ENCODE peak calls at places on chromosome 3, in nine cellular contexts. One of them, this sample, is unnamed.
A peak's percentile ranks its signal among the peaks of the same experiment; 100 is the strongest.

GRCh38 chr3:166634091-166634746 is 745.9 kb downstream of the ZBBX start:
- DNase-seq in left ventricle myocardium inferior: no peak
- DNase-seq in mesendoderm: peak; percentile 10
- DNase-seq in adrenal gland: no peak
- DNase-seq in CD4-positive, CD25-positive, alpha-beta regulatory T cell: no peak
- DNase-seq in hepatocyte: no peak
- DNase-seq in GM12878: no peak
- DNase-seq in heart right ventricle: no peak
- DNase-seq in sigmoid colon: no peak
- DNase-seq in this sample: no peak

GRCh38 chr3:119194237-119195150 is 21.1 kb downstream of the UPK1B start:
- DNase-seq in hepatocyte: no peak
- DNase-seq in sigmoid colon: no peak
- DNase-seq in mesendoderm: no peak
- DNase-seq in CD4-positive, CD25-positive, alpha-beta regulatory T cell: no peak
- DNase-seq in adrenal gland: no peak
- DNase-seq in GM12878: no peak
- DNase-seq in heart right ventricle: no peak
- DNase-seq in left ventricle myocardium inferior: no peak
- DNase-seq in this sample: no peak

GRCh38 chr3:150951923-150952322 is 20.6 kb downstream of the CLRN1 start:
- DNase-seq in heart right ventricle: no peak
- DNase-seq in GM12878: no peak
- DNase-seq in adrenal gland: no peak
- DNase-seq in left ventricle myocardium inferior: no peak
- DNase-seq in hepatocyte: no peak
- DNase-seq in CD4-positive, CD25-positive, alpha-beta regulatory T cell: no peak
- DNase-seq in mesendoderm: no peak
- DNase-seq in sigmoid colon: no peak
- DNase-seq in this sample: no peak

GRCh38 chr3:122946185-122946584 is 81.4 kb downstream of the SEMA5B start:
- DNase-seq in sigmoid colon: no peak
- DNase-seq in GM12878: no peak
- DNase-seq in adrenal gland: no peak
- DNase-seq in hepatocyte: no peak
- DNase-seq in left ventricle myocardium inferior: no peak
- DNase-seq in CD4-positive, CD25-positive, alpha-beta regulatory T cell: no peak
- DNase-seq in mesendoderm: no peak
- DNase-seq in heart right ventricle: no peak
- DNase-seq in this sample: no peak

GRCh38 chr3:184633185-184633584 is 71.6 kb downstream of the EPHB3 start:
- DNase-seq in GM12878: no peak
- DNase-seq in CD4-positive, CD25-positive, alpha-beta regulatory T cell: no peak
- DNase-seq in heart right ventricle: no peak
- DNase-seq in left ventricle myocardium inferior: no peak
- DNase-seq in hepatocyte: no peak
- DNase-seq in mesendoderm: no peak
- DNase-seq in adrenal gland: no peak
- DNase-seq in sigmoid colon: no peak
- DNase-seq in this sample: no peak

GRCh38 chr3:46280105-46280797 is 38.0 kb downstream of the CCR3 start:
- DNase-seq in sigmoid colon: no peak
- DNase-seq in heart right ventricle: no peak
- DNase-seq in left ventricle myocardium inferior: no peak
- DNase-seq in hepatocyte: peak; percentile 26
- DNase-seq in CD4-positive, CD25-positive, alpha-beta regulatory T cell: peak; percentile 94
- DNase-seq in adrenal gland: no peak
- DNase-seq in GM12878: no peak
- DNase-seq in mesendoderm: no peak
- DNase-seq in this sample: no peak

GRCh38 chr3:125194061-125194848 is 18.3 kb downstream of the SLC12A8 start:
- DNase-seq in adrenal gland: no peak
- DNase-seq in left ventricle myocardium inferior: no peak
- DNase-seq in hepatocyte: no peak
- DNase-seq in mesendoderm: peak; percentile 65
- DNase-seq in sigmoid colon: no peak
- DNase-seq in heart right ventricle: no peak
- DNase-seq in CD4-positive, CD25-positive, alpha-beta regulatory T cell: no peak
- DNase-seq in GM12878: no peak
- DNase-seq in this sample: no peak

GRCh38 chr3:132573657-132574260 is 23.3 kb upstream of the ACKR4 start:
- DNase-seq in sigmoid colon: no peak
- DNase-seq in heart right ventricle: no peak
- DNase-seq in adrenal gland: no peak
- DNase-seq in GM12878: no peak
- DNase-seq in left ventricle myocardium inferior: no peak
- DNase-seq in CD4-positive, CD25-positive, alpha-beta regulatory T cell: no peak
- DNase-seq in mesendoderm: no peak
- DNase-seq in hepatocyte: no peak
- DNase-seq in this sample: no peak

GRCh38 chr3:37905346-37905745 is 43.7 kb downstream of the CTDSPL start:
- DNase-seq in mesendoderm: no peak
- DNase-seq in CD4-positive, CD25-positive, alpha-beta regulatory T cell: no peak
- DNase-seq in adrenal gland: no peak
- DNase-seq in sigmoid colon: no peak
- DNase-seq in heart right ventricle: no peak
- DNase-seq in hepatocyte: no peak
- DNase-seq in GM12878: no peak
- DNase-seq in left ventricle myocardium inferior: no peak
- DNase-seq in this sample: no peak

GRCh38 chr3:135966349-135966695 is 794 bp downstream of the PPP2R3A start:
- DNase-seq in left ventricle myocardium inferior: no peak
- DNase-seq in sigmoid colon: no peak
- DNase-seq in heart right ventricle: peak; percentile 53
- DNase-seq in mesendoderm: no peak
- DNase-seq in GM12878: no peak
- DNase-seq in CD4-positive, CD25-positive, alpha-beta regulatory T cell: no peak
- DNase-seq in hepatocyte: peak; percentile 61
- DNase-seq in adrenal gland: no peak
- DNase-seq in this sample: no peak

GRCh38 chr3:105448338-105448982 is 81.8 kb downstream of the ALCAM start:
- DNase-seq in CD4-positive, CD25-positive, alpha-beta regulatory T cell: no peak
- DNase-seq in sigmoid colon: no peak
- DNase-seq in GM12878: no peak
- DNase-seq in adrenal gland: no peak
- DNase-seq in left ventricle myocardium inferior: no peak
- DNase-seq in mesendoderm: peak; percentile 89
- DNase-seq in heart right ventricle: no peak
- DNase-seq in hepatocyte: peak; percentile 31
- DNase-seq in this sample: no peak

GRCh38 chr3:16258177-16258576 is 6.6 kb downstream of the DPH3 start:
- DNase-seq in CD4-positive, CD25-positive, alpha-beta regulatory T cell: no peak
- DNase-seq in sigmoid colon: no peak
- DNase-seq in heart right ventricle: no peak
- DNase-seq in mesendoderm: no peak
- DNase-seq in left ventricle myocardium inferior: no peak
- DNase-seq in hepatocyte: no peak
- DNase-seq in adrenal gland: no peak
- DNase-seq in GM12878: no peak
- DNase-seq in this sample: no peak

GRCh38 chr3:169394316-169394715 is 269.2 kb downstream of the MECOM start:
- DNase-seq in hepatocyte: no peak
- DNase-seq in heart right ventricle: no peak
- DNase-seq in mesendoderm: no peak
- DNase-seq in GM12878: no peak
- DNase-seq in sigmoid colon: no peak
- DNase-seq in CD4-positive, CD25-positive, alpha-beta regulatory T cell: no peak
- DNase-seq in adrenal gland: no peak
- DNase-seq in left ventricle myocardium inferior: no peak
- DNase-seq in this sample: no peak

GRCh38 chr3:41681479-41681878 is 280.4 kb downstream of the ULK4 start:
- DNase-seq in CD4-positive, CD25-positive, alpha-beta regulatory T cell: no peak
- DNase-seq in mesendoderm: peak; percentile 96
- DNase-seq in hepatocyte: peak; percentile 23
- DNase-seq in left ventricle myocardium inferior: no peak
- DNase-seq in adrenal gland: no peak
- DNase-seq in GM12878: no peak
- DNase-seq in sigmoid colon: no peak
- DNase-seq in heart right ventricle: no peak
- DNase-seq in this sample: no peak

GRCh38 chr3:50610181-50610971 is 1.2 kb downstream of the CISH start:
- DNase-seq in heart right ventricle: no peak
- DNase-seq in hepatocyte: peak; percentile 57
- DNase-seq in sigmoid colon: no peak
- DNase-seq in GM12878: no peak
- DNase-seq in mesendoderm: no peak
- DNase-seq in adrenal gland: peak; percentile 50
- DNase-seq in left ventricle myocardium inferior: peak; percentile 22
- DNase-seq in CD4-positive, CD25-positive, alpha-beta regulatory T cell: peak; percentile 88
- DNase-seq in this sample: no peak

GRCh38 chr3:45968149-45968548 is 24.9 kb downstream of the CXCR6 start:
- DNase-seq in sigmoid colon: no peak
- DNase-seq in GM12878: no peak
- DNase-seq in CD4-positive, CD25-positive, alpha-beta regulatory T cell: no peak
- DNase-seq in left ventricle myocardium inferior: no peak
- DNase-seq in hepatocyte: no peak
- DNase-seq in adrenal gland: no peak
- DNase-seq in mesendoderm: no peak
- DNase-seq in heart right ventricle: no peak
- DNase-seq in this sample: no peak

GRCh38 chr3:63580151-63580550 is 72.3 kb upstream of the SNTN start:
- DNase-seq in sigmoid colon: no peak
- DNase-seq in GM12878: no peak
- DNase-seq in heart right ventricle: no peak
- DNase-seq in adrenal gland: no peak
- DNase-seq in hepatocyte: no peak
- DNase-seq in CD4-positive, CD25-positive, alpha-beta regulatory T cell: no peak
- DNase-seq in mesendoderm: no peak
- DNase-seq in left ventricle myocardium inferior: no peak
- DNase-seq in this sample: no peak

GRCh38 chr3:54939591-54940300 is 11.9 kb upstream of the LRTM1 start:
- DNase-seq in GM12878: no peak
- DNase-seq in heart right ventricle: no peak
- DNase-seq in CD4-positive, CD25-positive, alpha-beta regulatory T cell: no peak
- DNase-seq in sigmoid colon: no peak
- DNase-seq in adrenal gland: no peak
- DNase-seq in left ventricle myocardium inferior: no peak
- DNase-seq in hepatocyte: no peak
- DNase-seq in mesendoderm: no peak
- DNase-seq in this sample: no peak

GRCh38 chr3:170037463-170038433 is at the start of gene GPR160:
- DNase-seq in sigmoid colon: no peak
- DNase-seq in mesendoderm: peak; percentile 80
- DNase-seq in GM12878: no peak
- DNase-seq in heart right ventricle: peak; percentile 57
- DNase-seq in CD4-positive, CD25-positive, alpha-beta regulatory T cell: peak; percentile 80
- DNase-seq in hepatocyte: peak; percentile 91
- DNase-seq in left ventricle myocardium inferior: peak; percentile 71
- DNase-seq in adrenal gland: peak; percentile 56
- DNase-seq in this sample: no peak

GRCh38 chr3:94927175-94927574 is 864.3 kb downstream of the NSUN3 start:
- DNase-seq in adrenal gland: no peak
- DNase-seq in GM12878: no peak
- DNase-seq in sigmoid colon: no peak
- DNase-seq in mesendoderm: no peak
- DNase-seq in hepatocyte: no peak
- DNase-seq in CD4-positive, CD25-positive, alpha-beta regulatory T cell: no peak
- DNase-seq in left ventricle myocardium inferior: no peak
- DNase-seq in heart right ventricle: no peak
- DNase-seq in this sample: no peak

DNA sequence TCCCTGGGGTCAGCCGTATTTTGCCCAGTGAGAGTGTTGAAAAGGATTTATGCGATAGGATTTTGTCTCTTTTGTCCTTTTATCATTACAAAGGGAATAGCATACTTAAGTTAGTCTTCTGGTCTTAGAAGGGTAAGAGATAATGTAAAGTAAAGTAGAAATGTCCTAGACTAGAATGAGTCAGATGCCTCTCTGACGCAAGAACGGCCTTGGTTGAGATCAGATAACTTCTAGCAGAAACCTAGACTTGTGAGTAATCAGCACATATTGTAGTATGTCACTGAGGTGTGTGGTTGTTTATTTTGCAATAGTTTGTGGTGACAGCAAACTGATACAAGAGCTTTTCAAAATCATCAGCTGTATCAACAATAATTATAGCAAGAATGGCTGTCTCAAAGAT is 866.1 kb downstream of the NSUN3 start:
- DNase-seq in sigmoid colon: no peak
- DNase-seq in CD4-positive, CD25-positive, alpha-beta regulatory T cell: no peak
- DNase-seq in mesendoderm: peak; percentile 58
- DNase-seq in left ventricle myocardium inferior: no peak
- DNase-seq in heart right ventricle: no peak
- DNase-seq in hepatocyte: peak; percentile 70
- DNase-seq in GM12878: no peak
- DNase-seq in adrenal gland: peak; percentile 47
- DNase-seq in this sample: no peak
- H3K27ac ChIP-seq in sigmoid colon: no peak overlapping the region
- H3K27ac ChIP-seq in CD4-positive, CD25-positive, alpha-beta regulatory T cell: no peak overlapping the region
- H3K27ac ChIP-seq in mesendoderm: no peak overlapping the region
- H3K27ac ChIP-seq in left ventricle myocardium inferior: no peak overlapping the region
- H3K27ac ChIP-seq in heart right ventricle: no peak overlapping the region
- H3K27ac ChIP-seq in hepatocyte: peak overlapping the region; percentile 59
- H3K27ac ChIP-seq in GM12878: no peak overlapping the region
- H3K27ac ChIP-seq in adrenal gland: no peak overlapping the region
- H3K27ac ChIP-seq in this sample: no peak overlapping the region

DNA sequence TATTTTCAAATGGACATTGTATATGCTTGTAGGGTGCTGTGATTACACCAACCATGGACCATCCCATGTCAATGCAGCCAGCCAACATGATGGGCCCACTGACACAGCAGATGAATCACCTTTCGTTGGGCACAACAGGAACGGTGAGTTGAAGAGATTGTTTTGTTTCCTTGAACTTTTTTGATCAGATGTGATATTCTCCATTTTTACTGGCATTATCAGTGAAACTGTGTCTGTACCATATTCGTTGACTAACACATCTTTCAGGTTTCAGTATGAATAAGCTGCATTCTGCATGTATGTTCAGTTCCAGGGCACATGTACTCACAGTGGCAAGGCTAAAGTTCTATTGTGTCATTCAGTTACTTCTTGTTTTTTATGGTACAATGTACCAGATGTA is 655.2 kb downstream of the RBMS3 start:
- DNase-seq in sigmoid colon: no peak
- DNase-seq in adrenal gland: no peak
- DNase-seq in GM12878: peak; percentile 27
- DNase-seq in left ventricle myocardium inferior: no peak
- DNase-seq in hepatocyte: no peak
- DNase-seq in heart right ventricle: no peak
- DNase-seq in mesendoderm: no peak
- DNase-seq in CD4-positive, CD25-positive, alpha-beta regulatory T cell: peak; percentile 30
- DNase-seq in this sample: no peak
- H3K27ac ChIP-seq in sigmoid colon: no peak overlapping the region
- H3K27ac ChIP-seq in adrenal gland: no peak overlapping the region
- H3K27ac ChIP-seq in GM12878: no peak overlapping the region
- H3K27ac ChIP-seq in left ventricle myocardium inferior: no peak overlapping the region
- H3K27ac ChIP-seq in hepatocyte: no peak overlapping the region
- H3K27ac ChIP-seq in heart right ventricle: no peak overlapping the region
- H3K27ac ChIP-seq in mesendoderm: no peak overlapping the region
- H3K27ac ChIP-seq in CD4-positive, CD25-positive, alpha-beta regulatory T cell: no peak overlapping the region
- H3K27ac ChIP-seq in this sample: no peak overlapping the region

GRCh38 chr3:58026598-58026997 is 18.4 kb downstream of the FLNB start:
- DNase-seq in mesendoderm: no peak
- DNase-seq in heart right ventricle: no peak
- DNase-seq in hepatocyte: no peak
- DNase-seq in sigmoid colon: no peak
- DNase-seq in adrenal gland: no peak
- DNase-seq in CD4-positive, CD25-positive, alpha-beta regulatory T cell: no peak
- DNase-seq in GM12878: no peak
- DNase-seq in left ventricle myocardium inferior: no peak
- DNase-seq in this sample: no peak
- H3K27ac ChIP-seq in mesendoderm: no peak overlapping the region
- H3K27ac ChIP-seq in heart right ventricle: no peak overlapping the region
- H3K27ac ChIP-seq in hepatocyte: peak overlapping the region; percentile 64
- H3K27ac ChIP-seq in sigmoid colon: peak overlapping the region; percentile 72
- H3K27ac ChIP-seq in adrenal gland: peak overlapping the region; percentile 39
- H3K27ac ChIP-seq in CD4-positive, CD25-positive, alpha-beta regulatory T cell: no peak overlapping the region
- H3K27ac ChIP-seq in GM12878: no peak overlapping the region
- H3K27ac ChIP-seq in left ventricle myocardium inferior: no peak overlapping the region
- H3K27ac ChIP-seq in this sample: peak overlapping the region; percentile 72

GRCh38 chr3:49006591-49007067 is 562 bp upstream of the WDR6 start:
- DNase-seq in left ventricle myocardium inferior: peak; percentile 50
- DNase-seq in CD4-positive, CD25-positive, alpha-beta regulatory T cell: peak; percentile 32
- DNase-seq in sigmoid colon: peak; percentile 85
- DNase-seq in mesendoderm: no peak
- DNase-seq in heart right ventricle: peak; percentile 23
- DNase-seq in adrenal gland: peak; percentile 66
- DNase-seq in hepatocyte: peak; percentile 67
- DNase-seq in GM12878: no peak
- DNase-seq in this sample: no peak
- H3K27ac ChIP-seq in left ventricle myocardium inferior: peak overlapping the region; percentile 98
- H3K27ac ChIP-seq in CD4-positive, CD25-positive, alpha-beta regulatory T cell: peak overlapping the region; percentile 93
- H3K27ac ChIP-seq in sigmoid colon: peak overlapping the region; percentile 87
- H3K27ac ChIP-seq in mesendoderm: no peak overlapping the region
- H3K27ac ChIP-seq in heart right ventricle: peak overlapping the region; percentile 89
- H3K27ac ChIP-seq in adrenal gland: peak overlapping the region; percentile 91
- H3K27ac ChIP-seq in hepatocyte: peak overlapping the region; percentile 95
- H3K27ac ChIP-seq in GM12878: peak overlapping the region; percentile 70
- H3K27ac ChIP-seq in this sample: peak overlapping the region; percentile 89

This sample was measured in coronary artery.